ENCODE peak calls at places on chromosomes 1 and 21, in six cellular contexts. Y is GM06990; W is cardiac fibroblast; H is fibroblast of lung; Q is T-helper 2 cell; J is stimulated activated naive CD8-positive, alpha-beta T cell treated with anti-CD3 and anti-CD28 coated beads, Interleukin-15, amount 100 ng/mL, for 72 hours. A is an unnamed sample.

GRCh38 chr21:32593690-32594089 is 8.4 kb upstream of the TCP10L start:
- DNase-seq in Y (no peak), W (no peak), H (no peak), Q (no peak), J (no peak), A (no peak)

GRCh38 chr1:44408181-44409018 is 3.3 kb downstream of the RNF220 start:
- DNase-seq in Y (peak), W (no peak), H (peak), Q (no peak), J (peak), A (no peak)

GRCh38 chr1:102970496-102971078 is 137.7 kb downstream of the COL11A1 start:
- DNase-seq in Y (peak), W (peak), H (peak), Q (no peak), J (no peak), A (peak)

GRCh38 chr1:228299901-228300300 is 92.1 kb downstream of the OBSCN start:
- DNase-seq in Y (no peak), W (no peak), H (no peak), Q (no peak), J (no peak), A (no peak)

GRCh38 chr1:10643607-10644306 is 152.7 kb downstream of the CASZ1 start:
- DNase-seq in Y (no peak), W (no peak), H (no peak), Q (no peak), J (no peak), A (no peak)

GRCh38 chr1:32538887-32539583 is at the start of gene ZBTB8A:
- DNase-seq in Y (peak), W (peak), H (peak), Q (no peak), J (peak), A (peak)

GRCh38 chr1:203116048-203116810 is 11.3 kb upstream of the ADORA1 start:
- DNase-seq in Y (no peak), W (no peak), H (no peak), Q (no peak), J (no peak), A (no peak)

GRCh38 chr1:39269791-39270342 is 65.4 kb downstream of the MACF1 start:
- DNase-seq in Y (peak), W (peak), H (peak), Q (no peak), J (peak), A (no peak)

GRCh38 chr1:212977781-212978645 is 27.7 kb downstream of the VASH2 start:
- DNase-seq in Y (peak), W (no peak), H (no peak), Q (no peak), J (no peak), A (no peak)

GRCh38 chr1:12619396-12620141 is 1.6 kb upstream of the DHRS3 start:
- DNase-seq in Y (peak), W (peak), H (peak), Q (peak), J (peak), A (peak)

GRCh38 chr1:236575523-236575922 is 28.8 kb downstream of the HEATR1 start:
- DNase-seq in Y (no peak), W (peak), H (no peak), Q (no peak), J (no peak), A (no peak)

GRCh38 chr1:155017946-155018316 is 15.3 kb downstream of the ZBTB7B start:
- DNase-seq in Y (no peak), W (no peak), H (no peak), Q (no peak), J (no peak), A (no peak)

GRCh38 chr1:8394456-8395321 is 76.8 kb downstream of the SLC45A1 start:
- DNase-seq in Y (no peak), W (peak), H (peak), Q (no peak), J (no peak), A (peak)

GRCh38 chr1:36159614-36160387 is 3.8 kb downstream of the MAP7D1 start:
- DNase-seq in Y (no peak), W (no peak), H (no peak), Q (no peak), J (peak), A (no peak)

GRCh38 chr1:209326876-209327275 is 256.6 kb upstream of the CAMK1G start:
- DNase-seq in Y (peak), W (no peak), H (no peak), Q (no peak), J (no peak), A (no peak)

GRCh38 chr1:105386489-105386888 is 1636.8 kb downstream of the AMY1C start:
- DNase-seq in Y (no peak), W (no peak), H (no peak), Q (no peak), J (no peak), A (no peak)

GRCh38 chr1:153192697-153193096 is 10.5 kb upstream of the LELP1 start:
- DNase-seq in Y (no peak), W (no peak), H (no peak), Q (no peak), J (no peak), A (no peak)